ENCODE peak calls at places on chromosomes 12 and 14, in eight cellular contexts. One of them, this sample, is unnamed.

GRCh38 chr14:21092147-21093011 is 6.1 kb downstream of the ZNF219 start:
- DNase-seq in A549: peak
- DNase-seq in germinal center: peak
- DNase-seq in fibroblast of the aortic adventitia: peak
- DNase-seq in lower lobe of right lung: peak
- DNase-seq in ELR: peak
- DNase-seq in left ventricle myocardium inferior: peak
- DNase-seq in CD8-positive, alpha-beta memory T cell: peak
- DNase-seq in this sample: peak

GRCh38 chr14:99260652-99261551 is 11.1 kb downstream of the BCL11B start:
- DNase-seq in A549: no peak
- DNase-seq in germinal center: no peak
- DNase-seq in fibroblast of the aortic adventitia: no peak
- DNase-seq in lower lobe of right lung: no peak
- DNase-seq in ELR: no peak
- DNase-seq in left ventricle myocardium inferior: no peak
- DNase-seq in CD8-positive, alpha-beta memory T cell: peak
- DNase-seq in this sample: no peak

GRCh38 chr14:22882529-22883190 is 362 bp upstream of the REM2 start:
- DNase-seq in A549: no peak
- DNase-seq in germinal center: no peak
- DNase-seq in fibroblast of the aortic adventitia: peak
- DNase-seq in lower lobe of right lung: no peak
- DNase-seq in ELR: peak
- DNase-seq in left ventricle myocardium inferior: no peak
- DNase-seq in CD8-positive, alpha-beta memory T cell: no peak
- DNase-seq in this sample: no peak

GRCh38 chr14:90412058-90412457 is 15.2 kb downstream of the CALM1 start:
- DNase-seq in A549: no peak
- DNase-seq in germinal center: no peak
- DNase-seq in fibroblast of the aortic adventitia: peak
- DNase-seq in lower lobe of right lung: no peak
- DNase-seq in ELR: no peak
- DNase-seq in left ventricle myocardium inferior: no peak
- DNase-seq in CD8-positive, alpha-beta memory T cell: no peak
- DNase-seq in this sample: no peak

GRCh38 chr14:100771121-100771800 is 44.6 kb downstream of the DLK1 start:
- DNase-seq in A549: no peak
- DNase-seq in germinal center: no peak
- DNase-seq in fibroblast of the aortic adventitia: no peak
- DNase-seq in lower lobe of right lung: no peak
- DNase-seq in ELR: no peak
- DNase-seq in left ventricle myocardium inferior: no peak
- DNase-seq in CD8-positive, alpha-beta memory T cell: no peak
- DNase-seq in this sample: no peak

GRCh38 chr14:103123634-103124500 is 606 bp downstream of the TNFAIP2 start:
- DNase-seq in A549: no peak
- DNase-seq in germinal center: no peak
- DNase-seq in fibroblast of the aortic adventitia: peak
- DNase-seq in lower lobe of right lung: peak
- DNase-seq in ELR: peak
- DNase-seq in left ventricle myocardium inferior: peak
- DNase-seq in CD8-positive, alpha-beta memory T cell: no peak
- DNase-seq in this sample: no peak

GRCh38 chr12:29769162-29769820 is 14.5 kb downstream of the TMTC1 start:
- DNase-seq in A549: no peak
- DNase-seq in germinal center: no peak
- DNase-seq in fibroblast of the aortic adventitia: peak
- DNase-seq in lower lobe of right lung: no peak
- DNase-seq in ELR: no peak
- DNase-seq in left ventricle myocardium inferior: no peak
- DNase-seq in CD8-positive, alpha-beta memory T cell: no peak
- DNase-seq in this sample: no peak

GRCh38 chr12:53061404-53062010 is 11.6 kb downstream of the TNS2 start:
- DNase-seq in A549: peak
- DNase-seq in germinal center: no peak
- DNase-seq in fibroblast of the aortic adventitia: no peak
- DNase-seq in lower lobe of right lung: peak
- DNase-seq in ELR: peak
- DNase-seq in left ventricle myocardium inferior: no peak
- DNase-seq in CD8-positive, alpha-beta memory T cell: no peak
- DNase-seq in this sample: no peak

GRCh38 chr14:88667555-88668273 is 104.9 kb downstream of the ZC3H14 start:
- DNase-seq in A549: peak
- DNase-seq in germinal center: peak
- DNase-seq in fibroblast of the aortic adventitia: peak
- DNase-seq in lower lobe of right lung: no peak
- DNase-seq in ELR: peak
- DNase-seq in left ventricle myocardium inferior: no peak
- DNase-seq in CD8-positive, alpha-beta memory T cell: no peak
- DNase-seq in this sample: peak

GRCh38 chr14:46820291-46820690 is 168.7 kb upstream of the RPL10L start:
- DNase-seq in A549: no peak
- DNase-seq in germinal center: no peak
- DNase-seq in fibroblast of the aortic adventitia: no peak
- DNase-seq in lower lobe of right lung: peak
- DNase-seq in ELR: no peak
- DNase-seq in left ventricle myocardium inferior: no peak
- DNase-seq in CD8-positive, alpha-beta memory T cell: no peak
- DNase-seq in this sample: no peak

GRCh38 chr12:52202361-52203078 is 10.7 kb upstream of the KRT80 start:
- DNase-seq in A549: no peak
- DNase-seq in germinal center: no peak
- DNase-seq in fibroblast of the aortic adventitia: no peak
- DNase-seq in lower lobe of right lung: peak
- DNase-seq in ELR: no peak
- DNase-seq in left ventricle myocardium inferior: peak
- DNase-seq in CD8-positive, alpha-beta memory T cell: no peak
- DNase-seq in this sample: no peak

GRCh38 chr14:50785506-50786063 is 45.4 kb downstream of the NIN start:
- DNase-seq in A549: no peak
- DNase-seq in germinal center: no peak
- DNase-seq in fibroblast of the aortic adventitia: no peak
- DNase-seq in lower lobe of right lung: no peak
- DNase-seq in ELR: no peak
- DNase-seq in left ventricle myocardium inferior: no peak
- DNase-seq in CD8-positive, alpha-beta memory T cell: no peak
- DNase-seq in this sample: no peak

GRCh38 chr14:50812180-50812579 is 18.8 kb downstream of the NIN start:
- DNase-seq in A549: no peak
- DNase-seq in germinal center: no peak
- DNase-seq in fibroblast of the aortic adventitia: no peak
- DNase-seq in lower lobe of right lung: no peak
- DNase-seq in ELR: no peak
- DNase-seq in left ventricle myocardium inferior: no peak
- DNase-seq in CD8-positive, alpha-beta memory T cell: no peak
- DNase-seq in this sample: no peak

GRCh38 chr12:66497000-66497897 is 181.6 kb downstream of the GRIP1 start:
- DNase-seq in A549: no peak
- DNase-seq in germinal center: no peak
- DNase-seq in fibroblast of the aortic adventitia: no peak
- DNase-seq in lower lobe of right lung: no peak
- DNase-seq in ELR: no peak
- DNase-seq in left ventricle myocardium inferior: no peak
- DNase-seq in CD8-positive, alpha-beta memory T cell: no peak
- DNase-seq in this sample: no peak

GRCh38 chr14:104075530-104076151 is 9.9 kb upstream of the ASPG start:
- DNase-seq in A549: no peak
- DNase-seq in germinal center: no peak
- DNase-seq in fibroblast of the aortic adventitia: no peak
- DNase-seq in lower lobe of right lung: no peak
- DNase-seq in ELR: peak
- DNase-seq in left ventricle myocardium inferior: no peak
- DNase-seq in CD8-positive, alpha-beta memory T cell: no peak
- DNase-seq in this sample: no peak

GRCh38 chr12:26748412-26748740 is 84.6 kb downstream of the ITPR2 start:
- DNase-seq in A549: no peak
- DNase-seq in germinal center: no peak
- DNase-seq in fibroblast of the aortic adventitia: no peak
- DNase-seq in lower lobe of right lung: no peak
- DNase-seq in ELR: no peak
- DNase-seq in left ventricle myocardium inferior: no peak
- DNase-seq in CD8-positive, alpha-beta memory T cell: no peak
- DNase-seq in this sample: no peak

GRCh38 chr12:130483616-130484180 is 146.0 kb downstream of the PIWIL1 start:
- DNase-seq in A549: no peak
- DNase-seq in germinal center: no peak
- DNase-seq in fibroblast of the aortic adventitia: no peak
- DNase-seq in lower lobe of right lung: no peak
- DNase-seq in ELR: no peak
- DNase-seq in left ventricle myocardium inferior: no peak
- DNase-seq in CD8-positive, alpha-beta memory T cell: no peak
- DNase-seq in this sample: no peak

GRCh38 chr14:49975286-49975685 is 82.4 kb downstream of the ARF6 start:
- DNase-seq in A549: no peak
- DNase-seq in germinal center: no peak
- DNase-seq in fibroblast of the aortic adventitia: peak
- DNase-seq in lower lobe of right lung: no peak
- DNase-seq in ELR: peak
- DNase-seq in left ventricle myocardium inferior: no peak
- DNase-seq in CD8-positive, alpha-beta memory T cell: no peak
- DNase-seq in this sample: no peak

GRCh38 chr12:11658796-11659195 is 9.3 kb downstream of the ETV6 start:
- DNase-seq in A549: no peak
- DNase-seq in germinal center: no peak
- DNase-seq in fibroblast of the aortic adventitia: peak
- DNase-seq in lower lobe of right lung: no peak
- DNase-seq in ELR: peak
- DNase-seq in left ventricle myocardium inferior: no peak
- DNase-seq in CD8-positive, alpha-beta memory T cell: no peak
- DNase-seq in this sample: no peak

GRCh38 chr12:45416161-45416560 is 200.3 kb downstream of the ANO6 start:
- DNase-seq in A549: no peak
- DNase-seq in germinal center: peak
- DNase-seq in fibroblast of the aortic adventitia: peak
- DNase-seq in lower lobe of right lung: no peak
- DNase-seq in ELR: no peak
- DNase-seq in left ventricle myocardium inferior: no peak
- DNase-seq in CD8-positive, alpha-beta memory T cell: no peak
- DNase-seq in this sample: no peak

GRCh38 chr12:64612843-64613242 is 2.5 kb downstream of the RASSF3 start:
- DNase-seq in A549: no peak
- DNase-seq in germinal center: no peak
- DNase-seq in fibroblast of the aortic adventitia: no peak
- DNase-seq in lower lobe of right lung: no peak
- DNase-seq in ELR: no peak
- DNase-seq in left ventricle myocardium inferior: no peak
- DNase-seq in CD8-positive, alpha-beta memory T cell: no peak
- DNase-seq in this sample: no peak

GRCh38 chr12:34599530-34600513 is 577.5 kb downstream of the ALG10 start:
- DNase-seq in A549: no peak
- DNase-seq in germinal center: no peak
- DNase-seq in fibroblast of the aortic adventitia: no peak
- DNase-seq in lower lobe of right lung: no peak
- DNase-seq in ELR: no peak
- DNase-seq in left ventricle myocardium inferior: no peak
- DNase-seq in CD8-positive, alpha-beta memory T cell: no peak
- DNase-seq in this sample: no peak

GRCh38 chr12:120540445-120540844 is 6.3 kb downstream of the RNF10 start:
- DNase-seq in A549: no peak
- DNase-seq in germinal center: no peak
- DNase-seq in fibroblast of the aortic adventitia: peak
- DNase-seq in lower lobe of right lung: no peak
- DNase-seq in ELR: no peak
- DNase-seq in left ventricle myocardium inferior: no peak
- DNase-seq in CD8-positive, alpha-beta memory T cell: no peak
- DNase-seq in this sample: no peak

GRCh38 chr12:24244801-24245200 is 295.3 kb upstream of the SOX5 start:
- DNase-seq in A549: no peak
- DNase-seq in germinal center: no peak
- DNase-seq in fibroblast of the aortic adventitia: no peak
- DNase-seq in lower lobe of right lung: no peak
- DNase-seq in ELR: no peak
- DNase-seq in left ventricle myocardium inferior: no peak
- DNase-seq in CD8-positive, alpha-beta memory T cell: no peak
- DNase-seq in this sample: no peak

GRCh38 chr14:54474232-54474793 is 14.5 kb downstream of the GMFB start:
- DNase-seq in A549: no peak
- DNase-seq in germinal center: no peak
- DNase-seq in fibroblast of the aortic adventitia: no peak
- DNase-seq in lower lobe of right lung: no peak
- DNase-seq in ELR: no peak
- DNase-seq in left ventricle myocardium inferior: no peak
- DNase-seq in CD8-positive, alpha-beta memory T cell: no peak
- DNase-seq in this sample: no peak

GRCh38 chr12:50282581-50283229 is 615 bp downstream of the LIMA1 start:
- DNase-seq in A549: peak
- DNase-seq in germinal center: no peak
- DNase-seq in fibroblast of the aortic adventitia: peak
- DNase-seq in lower lobe of right lung: no peak
- DNase-seq in ELR: peak
- DNase-seq in left ventricle myocardium inferior: no peak
- DNase-seq in CD8-positive, alpha-beta memory T cell: no peak
- DNase-seq in this sample: no peak

This sample was measured in T-helper 9 cell.